ENCODE peak calls at places on chromosomes 4 and X, in four cellular contexts. One of them, this sample, is unnamed. For H3K4me1, the result is how much of the 10 kb centered on the place peaks cover.

GRCh38 chr4:76772498-76773106 is 125.3 kb downstream of the SOWAHB start:
- DNase-seq in H1: no peak
- DNase-seq in sigmoid colon: no peak
- DNase-seq in GM23338: peak
- DNase-seq in this sample: no peak

GRCh38 chr4:84826681-84827080 is 139.8 kb downstream of the WDFY3 start:
- DNase-seq in GM23338: no peak
- DNase-seq in sigmoid colon: no peak
- DNase-seq in H1: no peak
- DNase-seq in this sample: no peak

GRCh38 chr4:77877771-77878170 is 15.1 kb downstream of the MRPL1 start:
- DNase-seq in GM23338: peak
- DNase-seq in H1: no peak
- DNase-seq in sigmoid colon: no peak
- DNase-seq in this sample: no peak

GRCh38 chr4:61202100-61202637 is 2.0 kb downstream of the ADGRL3 start:
- DNase-seq in sigmoid colon: peak
- DNase-seq in GM23338: peak
- DNase-seq in H1: no peak
- DNase-seq in this sample: no peak

GRCh38 chr4:122739174-122739573 is 6.7 kb downstream of the BBS12 start:
- DNase-seq in H1: no peak
- DNase-seq in GM23338: no peak
- DNase-seq in sigmoid colon: no peak
- DNase-seq in this sample: no peak

GRCh38 chrX:77061022-77061421 is 386.2 kb upstream of the FGF16 start:
- DNase-seq in GM23338: no peak
- DNase-seq in H1: no peak
- DNase-seq in sigmoid colon: no peak
- DNase-seq in this sample: no peak

GRCh38 chrX:108699368-108699767 is 37.0 kb downstream of the IRS4 start:
- DNase-seq in sigmoid colon: no peak
- DNase-seq in GM23338: peak
- DNase-seq in H1: no peak
- DNase-seq in this sample: no peak

GRCh38 chrX:19836337-19836736 is 51.1 kb downstream of the SH3KBP1 start:
- DNase-seq in H1: no peak
- DNase-seq in sigmoid colon: no peak
- DNase-seq in GM23338: no peak
- DNase-seq in this sample: no peak

GRCh38 chrX:130081421-130082045 is 28.8 kb downstream of the ELF4 start:
- DNase-seq in sigmoid colon: no peak
- DNase-seq in GM23338: no peak
- DNase-seq in H1: no peak
- DNase-seq in this sample: no peak

GRCh38 chr4:7351014-7351413 is 83.7 kb downstream of the PSAPL1 start:
- DNase-seq in H1: no peak
- DNase-seq in GM23338: no peak
- DNase-seq in sigmoid colon: no peak
- DNase-seq in this sample: no peak

GRCh38 chrX:34300871-34301270 is 168.8 kb upstream of the FAM47A start:
- DNase-seq in sigmoid colon: no peak
- DNase-seq in GM23338: peak
- DNase-seq in H1: peak
- DNase-seq in this sample: no peak

GRCh38 chr4:2942532-2943363 is 20.5 kb downstream of the NOP14 start:
- DNase-seq in sigmoid colon: no peak
- DNase-seq in H1: no peak
- DNase-seq in GM23338: no peak
- DNase-seq in this sample: peak

GRCh38 chrX:132004728-132005127 is 18.4 kb upstream of the STK26 start:
- DNase-seq in sigmoid colon: no peak
- DNase-seq in H1: no peak
- DNase-seq in GM23338: no peak
- DNase-seq in this sample: no peak

GRCh38 chrX:30822068-30822671 is 66.9 kb downstream of the TAB3 start:
- DNase-seq in GM23338: peak
- DNase-seq in H1: no peak
- DNase-seq in sigmoid colon: no peak
- DNase-seq in this sample: no peak

GRCh38 chrX:155179343-155179997 is 36.8 kb upstream of the VBP1 start:
- DNase-seq in sigmoid colon: no peak
- DNase-seq in GM23338: no peak
- DNase-seq in H1: no peak
- DNase-seq in this sample: no peak
- TF ChIP-seq CTCF in sigmoid colon: no peak
- TF ChIP-seq CTCF in GM23338: peak
- TF ChIP-seq CTCF in H1: no peak
- TF ChIP-seq CTCF in this sample: no peak

GRCh38 chr4:81970454-81970853 is 403.3 kb downstream of the HNRNPD start:
- DNase-seq in GM23338: no peak
- DNase-seq in sigmoid colon: no peak
- DNase-seq in H1: no peak
- DNase-seq in this sample: no peak

GRCh38 chr4:81965911-81966310 is 407.9 kb downstream of the HNRNPD start:
- DNase-seq in sigmoid colon: no peak
- DNase-seq in GM23338: no peak
- DNase-seq in H1: no peak
- DNase-seq in this sample: no peak

GRCh38 chr4:81971637-81972036 is 402.2 kb downstream of the HNRNPD start:
- DNase-seq in H1: no peak
- DNase-seq in GM23338: no peak
- DNase-seq in sigmoid colon: no peak
- DNase-seq in this sample: no peak
- H3K4me1 ChIP-seq in H1: under half
- H3K4me1 ChIP-seq in GM23338: under half
- H3K4me1 ChIP-seq in sigmoid colon: under half
- H3K4me1 ChIP-seq in this sample: under half

DNA sequence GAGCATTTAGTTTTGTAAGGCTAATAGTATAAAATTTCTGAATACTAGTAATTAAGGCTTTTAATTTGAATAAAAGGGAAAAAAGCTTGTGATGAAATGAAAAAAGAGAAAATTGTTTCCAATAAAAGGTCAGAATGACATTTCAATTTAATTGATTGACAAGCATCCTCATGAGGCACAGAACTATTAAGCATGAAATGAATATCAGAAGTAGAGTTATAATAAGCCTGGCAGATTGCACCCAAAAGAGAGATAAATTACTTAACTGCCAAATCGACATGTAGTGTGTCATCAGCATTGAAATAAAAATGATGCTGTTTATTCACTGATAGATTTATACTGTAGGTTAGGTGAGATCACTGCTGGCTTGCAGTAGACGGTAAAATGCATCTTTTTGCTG is 507.3 kb downstream of the FSTL5 start:
- DNase-seq in H1: no peak
- DNase-seq in GM23338: no peak
- DNase-seq in sigmoid colon: no peak
- DNase-seq in this sample: no peak
- TF ChIP-seq POLR2AphosphoS5 in H1: no peak
- TF ChIP-seq POLR2AphosphoS5 in GM23338: no peak
- TF ChIP-seq POLR2AphosphoS5 in sigmoid colon: no peak
- TF ChIP-seq POLR2AphosphoS5 in this sample: no peak

GRCh38 chr4:154024097-154024496 is 235.2 kb upstream of the SFRP2 start:
- DNase-seq in sigmoid colon: no peak
- DNase-seq in GM23338: peak
- DNase-seq in H1: no peak
- DNase-seq in this sample: no peak

GRCh38 chr4:154013576-154013975 is 224.7 kb upstream of the SFRP2 start:
- DNase-seq in GM23338: no peak
- DNase-seq in H1: no peak
- DNase-seq in sigmoid colon: no peak
- DNase-seq in this sample: no peak

GRCh38 chr4:154014401-154015105 is 225.7 kb upstream of the SFRP2 start:
- DNase-seq in H1: no peak
- DNase-seq in sigmoid colon: no peak
- DNase-seq in GM23338: no peak
- DNase-seq in this sample: no peak

DNA sequence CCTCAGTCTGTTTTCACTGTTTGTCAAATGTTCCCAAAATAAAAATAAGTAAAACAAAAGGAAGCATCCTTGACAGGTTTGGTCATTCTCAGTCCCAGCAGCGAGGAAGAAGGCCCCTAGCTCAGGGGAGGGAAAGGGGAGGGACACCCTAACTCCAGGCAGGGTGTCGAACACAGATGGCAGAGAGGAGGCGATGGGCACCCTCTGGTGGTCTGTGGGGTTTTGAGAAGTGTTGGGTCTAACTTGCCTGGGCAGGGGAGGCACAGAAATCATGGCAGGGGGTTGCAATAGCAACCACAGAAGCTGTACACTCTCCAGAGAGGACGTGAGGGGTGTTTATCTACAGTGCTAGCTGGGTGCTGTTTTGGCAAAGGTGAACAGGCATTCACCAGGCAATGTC is 229.8 kb upstream of the SFRP2 start:
- DNase-seq in sigmoid colon: no peak
- DNase-seq in H1: peak
- DNase-seq in GM23338: peak
- DNase-seq in this sample: no peak
- TF ChIP-seq CTCF in sigmoid colon: no peak
- TF ChIP-seq CTCF in H1: peak
- TF ChIP-seq CTCF in GM23338: peak
- TF ChIP-seq CTCF in this sample: no peak

DNA sequence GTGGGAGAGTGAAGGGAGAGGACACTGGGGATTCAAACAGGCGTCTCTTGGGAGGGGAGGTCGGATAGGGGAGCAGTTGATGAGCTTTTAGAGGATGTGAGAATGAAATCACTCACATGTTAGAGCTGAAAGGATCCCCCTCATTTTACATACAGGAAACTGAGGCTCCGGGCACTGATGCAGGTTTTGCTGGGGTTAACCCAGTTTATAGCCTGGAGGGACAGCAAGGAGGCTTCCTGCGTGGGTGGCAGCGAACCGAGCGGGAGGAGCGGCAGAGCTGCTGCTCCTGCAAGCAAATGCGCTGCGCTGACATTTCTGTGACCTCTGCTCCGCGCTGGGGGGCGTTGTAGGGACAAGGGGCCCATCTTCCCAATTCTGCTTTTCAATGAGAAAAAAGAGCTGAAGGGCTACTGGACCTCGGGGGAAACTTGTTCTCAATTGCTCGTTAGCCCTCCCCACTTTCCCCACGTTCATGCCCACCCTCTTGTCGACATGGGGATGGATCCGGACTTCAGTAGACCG is 1.1 kb upstream of the NEUROG2 start:
- DNase-seq in GM23338: peak
- DNase-seq in sigmoid colon: no peak
- DNase-seq in H1: no peak
- DNase-seq in this sample: no peak
- H3K4me1 ChIP-seq in GM23338: half or more
- H3K4me1 ChIP-seq in sigmoid colon: under half
- H3K4me1 ChIP-seq in H1: under half
- H3K4me1 ChIP-seq in this sample: under half

GRCh38 chr4:188623314-188623854 is 484.1 kb downstream of the TRIML1 start:
- DNase-seq in GM23338: no peak
- DNase-seq in H1: no peak
- DNase-seq in sigmoid colon: no peak
- DNase-seq in this sample: no peak
- TF ChIP-seq POLR2AphosphoS5 in GM23338: no peak
- TF ChIP-seq POLR2AphosphoS5 in H1: no peak
- TF ChIP-seq POLR2AphosphoS5 in sigmoid colon: no peak
- TF ChIP-seq POLR2AphosphoS5 in this sample: no peak

GRCh38 chrX:123993904-123994635 is 32.6 kb downstream of the STAG2 start:
- DNase-seq in sigmoid colon: no peak
- DNase-seq in GM23338: no peak
- DNase-seq in H1: no peak
- DNase-seq in this sample: no peak
- TF ChIP-seq CTCF in sigmoid colon: no peak
- TF ChIP-seq CTCF in GM23338: no peak
- TF ChIP-seq CTCF in H1: no peak
- TF ChIP-seq CTCF in this sample: no peak